ENCODE peak calls at places on chromosomes 7 and 10, in four cellular contexts. E is stomach, M is A549, P is GM12878. C is an unnamed sample.

GRCh38 chr7:94403546-94403945 is 8.9 kb downstream of the COL1A2 start:
- DNase-seq in E (no peak), M (no peak), P (no peak), C (no peak)

GRCh38 chr7:48822138-48822537 is 102.2 kb upstream of the CDC14C start:
- DNase-seq in E (no peak), M (no peak), P (no peak), C (no peak)

GRCh38 chr10:46516660-46517416 is 39.6 kb downstream of the GPRIN2 start:
- DNase-seq in E (peak; percentile 25), M (peak; percentile 85), P (no peak), C (no peak)

GRCh38 chr10:8042864-8043568 is 11.5 kb upstream of the GATA3 start:
- DNase-seq in E (no peak), M (no peak), P (no peak), C (no peak)

GRCh38 chr10:9096288-9096687 is 1041.8 kb downstream of the GATA3 start:
- DNase-seq in E (no peak), M (no peak), P (no peak), C (no peak)

GRCh38 chr10:122577311-122577885 is 16.8 kb downstream of the DMBT1 start:
- DNase-seq in E (no peak), M (no peak), P (no peak), C (no peak)

GRCh38 chr7:106281919-106282318 is 2.9 kb downstream of the NAMPT start:
- DNase-seq in E (no peak), M (no peak), P (no peak), C (no peak)

GRCh38 chr10:103563231-103564115 is 70.0 kb downstream of the NEURL1 start:
- DNase-seq in E (no peak), M (no peak), P (no peak), C (no peak)

GRCh38 chr10:123446449-123447156 is 219.6 kb upstream of the GPR26 start:
- DNase-seq in E (no peak), M (no peak), P (no peak), C (no peak)

GRCh38 chr7:128989961-128990360 is 52.2 kb downstream of the IRF5 start:
- DNase-seq in E (no peak), M (no peak), P (no peak), C (no peak)

GRCh38 chr7:150357771-150358427 is 10.7 kb upstream of the REPIN1 start:
- DNase-seq in E (no peak), M (no peak), P (no peak), C (no peak)

GRCh38 chr7:67738958-67739357 is 742.3 kb downstream of the TYW1 start:
- DNase-seq in E (no peak), M (peak; percentile 11), P (no peak), C (peak; percentile 75)

GRCh38 chr7:11373546-11374142 is 400.0 kb downstream of the PHF14 start:
- DNase-seq in E (no peak), M (peak; percentile 35), P (no peak), C (no peak)

GRCh38 chr7:81482600-81483186 is 287.2 kb downstream of the HGF start:
- DNase-seq in E (no peak), M (peak; percentile 57), P (no peak), C (no peak)

DNA sequence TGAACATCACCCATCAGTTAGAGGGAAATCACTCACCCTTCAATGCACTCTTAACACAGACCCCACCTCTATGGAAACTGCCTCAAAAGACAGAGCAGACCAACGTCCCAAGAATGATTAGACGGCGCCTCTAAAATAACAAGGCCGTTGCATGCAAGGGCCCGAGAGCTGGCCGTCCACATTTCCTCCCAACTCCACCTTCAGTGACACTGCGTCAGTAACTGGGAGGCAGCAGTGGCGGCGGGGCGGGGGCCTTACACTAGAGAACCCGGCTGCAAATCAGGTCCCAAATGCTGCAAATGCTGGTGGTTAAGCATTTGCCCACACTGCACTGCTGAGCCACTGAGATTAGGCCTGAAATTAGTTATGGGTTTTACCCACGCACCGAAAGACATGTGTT is 115.0 kb downstream of the PTPRN2 start:
- DNase-seq in E (no peak), M (no peak), P (no peak), C (no peak)
- H3K4me3 ChIP-seq in E (no peak overlapping the region), M (no peak overlapping the region), P (no peak overlapping the region), C (no peak overlapping the region)

DNA sequence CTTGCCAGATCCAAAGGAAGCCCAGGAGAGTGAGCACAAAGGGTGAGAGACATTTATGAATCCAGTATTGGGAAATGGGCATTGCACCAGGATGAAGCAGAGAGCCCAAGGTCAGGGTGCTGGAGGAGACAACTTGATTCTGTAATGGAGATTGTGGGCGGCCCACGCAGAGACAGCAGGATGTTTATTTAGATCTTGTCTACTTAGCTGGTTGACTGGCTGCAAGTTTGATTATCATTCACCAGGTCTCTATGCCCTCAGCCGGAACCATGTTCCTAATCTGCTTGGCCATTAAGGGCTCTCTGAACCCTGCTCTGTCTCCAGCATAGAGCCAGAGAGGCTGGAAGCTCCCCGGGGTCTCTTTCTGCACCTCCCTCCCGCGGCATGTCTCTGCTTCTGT is 188.7 kb downstream of the PLXNA4 start:
- DNase-seq in E (no peak), M (no peak), P (no peak), C (no peak)
- TF ChIP-seq EP300 in E (no peak), M (no peak), P (no peak), C (no peak)

DNA sequence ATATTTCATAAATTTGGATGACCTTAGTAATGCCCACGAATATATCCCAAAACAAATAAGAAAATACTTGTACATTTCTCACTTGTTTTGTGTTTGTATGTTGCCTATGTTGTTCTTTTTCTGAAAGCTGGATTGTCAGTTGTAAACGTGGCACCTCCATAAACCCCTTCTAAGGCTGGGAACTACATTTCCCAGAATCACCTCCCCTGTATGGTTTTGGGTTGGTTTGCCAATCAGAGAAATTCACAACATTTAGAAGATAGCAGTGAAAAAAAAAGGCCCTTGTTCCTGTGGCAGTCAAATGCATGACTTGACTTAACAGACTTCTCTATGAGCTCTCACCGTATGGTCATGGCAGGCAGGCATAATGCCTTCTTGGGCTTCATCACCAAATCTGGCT is 676.3 kb upstream of the STEAP1 start:
- DNase-seq in E (no peak), M (no peak), P (no peak), C (no peak)
- H3K4me3 ChIP-seq in E (no peak overlapping the region), M (no peak overlapping the region), P (no peak overlapping the region), C (no peak overlapping the region)

GRCh38 chr7:155204744-155205367 is 92.8 kb upstream of the INSIG1 start:
- DNase-seq in E (no peak), M (no peak), P (no peak), C (no peak)

GRCh38 chr7:155207335-155208002 is 90.2 kb upstream of the INSIG1 start:
- DNase-seq in E (no peak), M (no peak), P (no peak), C (no peak)

GRCh38 chr7:155206286-155207020 is 91.2 kb upstream of the INSIG1 start:
- DNase-seq in E (peak; percentile 34), M (no peak), P (peak; percentile 80), C (peak; percentile 33)

GRCh38 chr7:155203882-155204691 is 93.6 kb upstream of the INSIG1 start:
- DNase-seq in E (peak; percentile 49), M (no peak), P (no peak), C (no peak)

DNA sequence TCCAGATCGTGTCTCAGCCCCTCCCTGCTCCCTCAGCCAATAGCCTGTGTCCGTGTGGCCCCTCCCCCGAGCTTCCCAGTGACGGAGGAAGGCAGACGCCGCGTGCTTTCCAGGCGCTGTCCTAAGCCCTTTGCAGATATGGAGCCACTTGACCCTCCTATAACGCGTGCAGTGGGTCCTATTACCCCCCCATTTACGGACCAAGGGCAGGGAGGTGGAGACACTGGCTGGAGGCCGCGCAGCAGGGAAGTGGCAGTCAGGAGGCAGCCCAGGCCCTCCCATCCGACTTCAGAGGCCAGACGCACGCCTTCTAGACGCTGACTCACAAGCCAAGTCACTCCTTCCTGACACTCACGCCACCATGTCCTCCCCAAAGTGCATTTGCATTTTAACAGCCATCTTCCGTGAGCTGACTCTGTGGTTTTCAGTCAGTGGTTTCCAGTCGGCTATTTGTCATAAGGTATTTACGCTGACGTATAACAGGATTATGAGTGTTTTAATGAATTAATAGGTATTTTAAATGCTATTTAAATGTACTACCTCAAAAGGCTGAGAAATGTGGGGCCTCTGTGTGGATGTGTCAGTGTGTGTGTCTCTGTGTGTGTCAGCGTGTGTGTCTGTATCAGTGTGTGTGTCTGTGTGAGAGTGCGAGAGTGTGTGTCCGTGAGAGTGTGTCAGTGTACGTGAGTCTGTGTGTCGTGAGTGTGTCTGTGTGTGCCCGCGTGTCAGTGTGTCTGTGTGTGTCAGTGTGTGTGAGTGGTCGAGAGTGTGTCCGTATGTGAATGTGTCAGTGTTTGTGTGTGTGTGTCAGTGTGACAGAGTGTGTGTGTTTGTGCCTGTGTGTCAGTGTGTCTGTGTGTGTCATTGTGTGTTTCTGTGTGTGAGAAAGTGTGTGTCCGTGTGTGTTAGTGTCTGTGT is 92.1 kb upstream of the INSIG1 start:
- DNase-seq in E (peak; percentile 64), M (peak; percentile 95), P (peak; percentile 99), C (peak; percentile 88)
- TF ChIP-seq EP300 in E (no peak), M (no peak), P (peak; percentile 98), C (no peak)

GRCh38 chr7:19709249-19709578 is 377 bp upstream of the POLR1F start:
- DNase-seq in E (no peak), M (no peak), P (no peak), C (no peak)
- H3K4me3 ChIP-seq in E (peak overlapping the region; percentile 82), M (no peak overlapping the region), P (no peak overlapping the region), C (peak overlapping the region; percentile 92)

GRCh38 chr7:135803143-135803542 is 54.5 kb upstream of the FAM180A start:
- DNase-seq in E (no peak), M (peak; percentile 23), P (no peak), C (no peak)
- TF ChIP-seq EP300 in E (no peak), M (no peak), P (no peak), C (no peak)

GRCh38 chr7:155971180-155971770 is 159.0 kb upstream of the SHH start:
- DNase-seq in E (no peak), M (no peak), P (no peak), C (no peak)

GRCh38 chr7:155972247-155972646 is 160.0 kb upstream of the SHH start:
- DNase-seq in E (no peak), M (no peak), P (no peak), C (no peak)

GRCh38 chr7:155973451-155973997 is 161.3 kb upstream of the SHH start:
- DNase-seq in E (no peak), M (no peak), P (no peak), C (no peak)

GRCh38 chr7:155974186-155974897 is 162.1 kb upstream of the SHH start:
- DNase-seq in E (peak; percentile 18), M (no peak), P (no peak), C (no peak)

DNA sequence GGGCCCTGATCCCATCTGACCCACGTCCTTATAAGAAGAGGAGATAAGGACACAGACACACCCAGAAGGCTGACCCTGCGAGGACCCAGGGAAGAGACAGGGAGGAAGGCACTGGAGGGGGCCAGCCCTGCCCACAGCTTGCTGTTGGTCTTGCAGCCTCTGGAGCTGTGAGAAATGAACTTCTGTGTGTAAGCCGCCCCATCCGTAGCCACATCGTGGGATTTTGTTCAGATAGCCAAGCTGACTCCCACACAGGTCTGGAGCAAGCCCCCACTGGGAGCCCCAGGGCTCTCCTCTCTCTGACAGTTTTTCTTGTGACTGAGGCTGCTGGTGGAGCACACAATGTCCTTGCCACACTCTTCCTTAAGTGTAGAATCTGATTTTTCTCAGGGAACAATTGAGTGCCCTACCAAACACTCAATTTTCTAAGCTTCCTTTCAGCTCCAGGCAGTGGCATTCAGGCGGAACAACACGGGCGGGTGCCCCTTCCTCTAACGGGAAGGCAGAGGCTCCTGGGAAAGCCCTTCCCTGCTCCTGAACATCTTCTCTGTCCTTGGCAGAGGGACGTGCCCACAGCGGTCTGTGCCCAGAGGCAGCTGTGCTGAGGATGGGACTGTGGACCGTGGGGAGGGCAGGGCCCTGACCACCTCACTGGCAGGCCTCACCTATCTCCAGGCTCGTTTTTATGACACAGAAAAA is 160.5 kb upstream of the SHH start:
- DNase-seq in E (no peak), M (no peak), P (no peak), C (no peak)
- H3K4me3 ChIP-seq in E (no peak overlapping the region), M (no peak overlapping the region), P (no peak overlapping the region), C (no peak overlapping the region)

C was measured in tibial nerve.